ENCODE peak calls at places on chromosomes 2 and 18, in five cellular contexts. A, T, W, U and V are unnamed samples.
A peak's percentile ranks its signal among the peaks of the same experiment; 100 is the strongest.

GRCh38 chr2:45646289-45646688 is 5.2 kb upstream of the PRKCE start:
- DNase-seq in A (no peak), T (no peak), W (no peak), U (no peak), V (no peak)

GRCh38 chr2:170848587-170848986 is 31.9 kb downstream of the GAD1 start:
- DNase-seq in A (no peak), T (no peak), W (no peak), U (no peak), V (no peak)

GRCh38 chr2:29628882-29629281 is 292.5 kb downstream of the ALK start:
- DNase-seq in A (no peak), T (no peak), W (no peak), U (no peak), V (no peak)

GRCh38 chr18:8744656-8745055 is 39.3 kb downstream of the MTCL1 start:
- DNase-seq in A (no peak), T (peak; percentile 80), W (no peak), U (no peak), V (no peak)

GRCh38 chr18:54947115-54947514 is 12.1 kb downstream of the CCDC68 start:
- DNase-seq in A (no peak), T (no peak), W (no peak), U (no peak), V (no peak)

GRCh38 chr2:50401772-50402653 is 629.9 kb downstream of the NRXN1 start:
- DNase-seq in A (no peak), T (peak; percentile 47), W (peak; percentile 54), U (no peak), V (no peak)

GRCh38 chr2:219638217-219638947 is 11.0 kb downstream of the SLC4A3 start:
- DNase-seq in A (no peak), T (no peak), W (no peak), U (no peak), V (no peak)

GRCh38 chr18:22332590-22332989 is 85.1 kb downstream of the CTAGE1 start:
- DNase-seq in A (no peak), T (no peak), W (peak; percentile 22), U (no peak), V (no peak)

GRCh38 chr18:12645751-12646203 is 12.1 kb downstream of the SPIRE1 start:
- DNase-seq in A (no peak), T (no peak), W (no peak), U (no peak), V (no peak)

GRCh38 chr2:43731211-43731610 is 42.6 kb upstream of the DYNC2LI1 start:
- DNase-seq in A (no peak), T (no peak), W (no peak), U (no peak), V (no peak)

GRCh38 chr2:117902933-117903332 is 88.4 kb downstream of the DDX18 start:
- DNase-seq in A (no peak), T (no peak), W (no peak), U (no peak), V (no peak)

GRCh38 chr2:143891879-143892308 is 628.0 kb downstream of the ZEB2 start:
- DNase-seq in A (no peak), T (no peak), W (no peak), U (no peak), V (no peak)

GRCh38 chr2:216792222-216793001 is 67.5 kb downstream of the TNP1 start:
- DNase-seq in A (no peak), T (no peak), W (peak; percentile 89), U (no peak), V (peak; percentile 38)

GRCh38 chr2:143686585-143687164 is 557.5 kb downstream of the ARHGAP15 start:
- DNase-seq in A (no peak), T (no peak), W (no peak), U (no peak), V (no peak)

GRCh38 chr2:99249951-99250350 is 5.5 kb downstream of the LYG2 start:
- DNase-seq in A (no peak), T (no peak), W (no peak), U (no peak), V (no peak)

GRCh38 chr18:48790226-48790863 is 160.4 kb downstream of the SMAD7 start:
- DNase-seq in A (no peak), T (no peak), W (no peak), U (peak; percentile 51), V (peak; percentile 79)

GRCh38 chr2:72924353-72925240 is 7.3 kb downstream of the EMX1 start:
- DNase-seq in A (no peak), T (peak; percentile 55), W (no peak), U (no peak), V (no peak)

GRCh38 chr2:223060201-223060825 is 8.3 kb downstream of the KCNE4 start:
- DNase-seq in A (no peak), T (no peak), W (no peak), U (no peak), V (no peak)

GRCh38 chr18:22176622-22177495 is 7.5 kb downstream of the GATA6 start:
- DNase-seq in A (no peak), T (no peak), W (no peak), U (no peak), V (no peak)

GRCh38 chr2:153476491-153477095 is 2.0 kb downstream of the RPRM start:
- DNase-seq in A (no peak), T (no peak), W (no peak), U (no peak), V (no peak)

GRCh38 chr2:120418174-120418787 is 72.3 kb downstream of the INHBB start:
- DNase-seq in A (no peak), T (no peak), W (no peak), U (no peak), V (no peak)